ENCODE peak calls at places on chromosomes 12 and 14, in four cellular contexts. C is nucleus accumbens, Y is AG08395, F is ELF-1. N is an unnamed sample.

GRCh38 chr14:95273041-95273978 is 46.4 kb downstream of the CLMN start:
- DNase-seq in Y (no peak), C (no peak), F (no peak), N (no peak)

GRCh38 chr12:13436696-13437391 is 240.3 kb downstream of the EMP1 start:
- DNase-seq in F (peak), Y (peak), C (no peak), N (peak)

GRCh38 chr14:63840981-63841380 is 11.8 kb upstream of the SYNE2 start:
- DNase-seq in C (no peak), F (no peak), Y (no peak), N (no peak)

GRCh38 chr12:23906329-23906728 is 43.1 kb downstream of the SOX5 start:
- DNase-seq in F (peak), C (no peak), Y (no peak), N (no peak)

GRCh38 chr12:99146185-99146584 is 501.1 kb downstream of the APAF1 start:
- DNase-seq in C (no peak), F (no peak), Y (no peak), N (no peak)

GRCh38 chr14:91399868-91400640 is 17.6 kb downstream of the CCDC88C start:
- DNase-seq in C (no peak), F (no peak), Y (no peak), N (no peak)

GRCh38 chr14:52325126-52325525 is 11.0 kb downstream of the PTGER2 start:
- DNase-seq in C (no peak), Y (no peak), F (no peak), N (peak)

GRCh38 chr14:52046376-52046917 is 22.4 kb downstream of the NID2 start:
- DNase-seq in F (no peak), Y (no peak), C (no peak), N (no peak)

GRCh38 chr12:862303-862911 is 87.1 kb downstream of the RAD52 start:
- DNase-seq in F (no peak), Y (no peak), C (no peak), N (no peak)